ENCODE peak calls at places on chromosomes 3 and 15, in seven cellular contexts. R is EL; Y is HEK293T; W is C1 segment of cervical spinal cord; P is AML-193; S is nucleus accumbens; E is stimulated activated CD4-positive, alpha-beta T cell treated with anti-CD3 and anti-CD28 coated beads, Interleukin-4, amount 100 ng/mL, for 48 hours. C is an unnamed sample.

GRCh38 chr15:92959219-92959618 is 59.1 kb downstream of the CHD2 start:
- DNase-seq in E (no peak), S (no peak), R (no peak), P (no peak), Y (no peak), W (no peak), C (no peak)

GRCh38 chr3:105564546-105565288 is 198.0 kb downstream of the ALCAM start:
- DNase-seq in Y (no peak), S (no peak), W (no peak), E (no peak), P (no peak), R (no peak), C (no peak)

GRCh38 chr3:29436612-29437313 is 155.9 kb downstream of the RBMS3 start:
- DNase-seq in E (no peak), W (no peak), P (no peak), Y (no peak), S (no peak), R (no peak), C (no peak)

GRCh38 chr3:69330891-69331400 is 54.9 kb downstream of the FRMD4B start:
- DNase-seq in R (no peak), P (no peak), S (no peak), W (no peak), Y (no peak), E (no peak), C (peak; percentile 75)

GRCh38 chr3:159131376-159131775 is 329.5 kb downstream of the MFSD1 start:
- DNase-seq in W (no peak), Y (no peak), R (no peak), S (no peak), P (no peak), E (no peak), C (no peak)

GRCh38 chr3:195699148-195699771 is 21.5 kb upstream of the MUC20 start:
- DNase-seq in W (no peak), R (peak; percentile 4), Y (no peak), P (no peak), S (no peak), E (no peak), C (no peak)

GRCh38 chr15:34331809-34332208 is 5.8 kb downstream of the SLC12A6 start:
- DNase-seq in R (no peak), E (no peak), S (no peak), W (no peak), P (no peak), Y (no peak), C (no peak)

GRCh38 chr3:56917740-56918568 is 116.2 kb upstream of the ARHGEF3 start:
- DNase-seq in P (no peak), E (peak; percentile 52), R (no peak), Y (no peak), S (no peak), W (no peak), C (no peak)

GRCh38 chr3:139472380-139473010 is 3.8 kb downstream of the RBP2 start:
- DNase-seq in S (no peak), R (no peak), P (no peak), E (no peak), W (no peak), Y (no peak), C (no peak)

GRCh38 chr3:101926594-101927105 is 77.3 kb downstream of the NFKBIZ start:
- DNase-seq in P (no peak), S (no peak), W (no peak), Y (no peak), R (peak; percentile 47), E (no peak), C (no peak)

GRCh38 chr3:127426444-127427168 is 138.8 kb upstream of the PRR20G start:
- DNase-seq in E (no peak), R (no peak), Y (no peak), W (no peak), P (no peak), S (peak; percentile 19), C (no peak)

GRCh38 chr15:101500865-101501551 is 11.5 kb upstream of the PCSK6 start:
- DNase-seq in R (no peak), W (no peak), E (no peak), S (no peak), P (no peak), Y (no peak), C (no peak)

GRCh38 chr15:57772223-57772957 is 65.9 kb downstream of the POLR2M start:
- DNase-seq in E (no peak), P (no peak), S (no peak), R (peak; percentile 58), Y (no peak), W (no peak), C (no peak)

GRCh38 chr3:71725279-71725991 is at the start of gene EIF4E3:
- DNase-seq in S (peak; percentile 36), E (peak; percentile 25), P (peak; percentile 24), Y (peak; percentile 72), R (peak; percentile 19), W (no peak), C (no peak)

GRCh38 chr3:11379238-11379823 is 107.1 kb downstream of the ATG7 start:
- DNase-seq in S (no peak), P (peak; percentile 46), E (no peak), Y (peak; percentile 30), W (no peak), R (peak; percentile 59), C (no peak)

GRCh38 chr3:73848173-73848751 is 223.5 kb upstream of the PDZRN3 start:
- DNase-seq in E (no peak), S (no peak), P (peak; percentile 16), R (peak; percentile 29), Y (peak; percentile 25), W (no peak), C (peak; percentile 5)

GRCh38 chr15:25435474-25436243 is 3.2 kb downstream of the UBE3A start:
- DNase-seq in W (no peak), E (no peak), P (no peak), Y (no peak), R (no peak), S (no peak), C (no peak)

GRCh38 chr3:141452045-141452444 is 34.8 kb upstream of the RASA2 start:
- DNase-seq in W (no peak), Y (no peak), S (peak; percentile 15), R (peak; percentile 62), E (no peak), P (peak; percentile 97), C (peak; percentile 39)

GRCh38 chr3:120648290-120648689 is 33.7 kb downstream of the HGD start:
- DNase-seq in R (peak; percentile 22), S (no peak), W (no peak), E (no peak), P (no peak), Y (no peak), C (no peak)

GRCh38 chr15:68302729-68303128 is 25.2 kb downstream of the FEM1B start:
- DNase-seq in E (no peak), S (no peak), R (no peak), P (no peak), Y (peak; percentile 3), W (no peak), C (no peak)

GRCh38 chr3:172856766-172857742 is 106.5 kb downstream of the ECT2 start:
- DNase-seq in S (no peak), E (no peak), W (no peak), P (no peak), Y (peak; percentile 11), R (peak; percentile 13), C (no peak)

GRCh38 chr3:107857854-107858253 is 233.0 kb downstream of the CD47 start:
- DNase-seq in Y (no peak), W (no peak), E (no peak), R (no peak), S (no peak), P (no peak), C (no peak)

GRCh38 chr3:23944007-23944760 is 902 bp upstream of the NR1D2 start:
- DNase-seq in W (no peak), E (no peak), S (no peak), Y (no peak), P (no peak), R (no peak), C (no peak)

GRCh38 chr15:93033434-93034045 is 55.5 kb downstream of the RGMA start:
- DNase-seq in P (no peak), E (no peak), S (no peak), Y (no peak), W (no peak), R (no peak), C (no peak)

GRCh38 chr3:155891341-155891740 is 20.9 kb downstream of the GMPS start:
- DNase-seq in W (no peak), E (no peak), R (peak; percentile 14), P (no peak), S (no peak), Y (no peak), C (no peak)

GRCh38 chr3:11206316-11206715 is 52.0 kb downstream of the HRH1 start:
- DNase-seq in W (no peak), R (no peak), S (no peak), P (no peak), Y (no peak), E (no peak), C (no peak)

GRCh38 chr15:84099181-84099580 is 136.4 kb upstream of the GOLGA6L4 start:
- DNase-seq in E (no peak), S (no peak), W (no peak), Y (no peak), R (no peak), P (peak; percentile 78), C (no peak)

GRCh38 chr3:152105446-152105845 is 163.3 kb upstream of the MBNL1 start:
- DNase-seq in R (no peak), S (no peak), Y (no peak), W (no peak), E (no peak), P (no peak), C (no peak)

GRCh38 chr15:66369773-66370651 is 13.5 kb upstream of the TIPIN start:
- DNase-seq in S (no peak), R (peak; percentile 17), Y (no peak), P (peak; percentile 15), W (no peak), E (no peak), C (no peak)

GRCh38 chr3:43641306-43642114 is 19.7 kb upstream of the ANO10 start:
- DNase-seq in W (no peak), E (no peak), R (peak; percentile 8), S (no peak), P (peak; percentile 94), Y (no peak), C (peak; percentile 72)